ENCODE peak calls at places on chromosomes 13 and 19, in six cellular contexts. M is uterus, A is SK-N-SH, U is GM23248, S is heart right ventricle, I is heart left ventricle. Y is an unnamed sample.

GRCh38 chr13:28746289-28746612 is 27.5 kb upstream of the SLC46A3 start:
- DNase-seq in I (no peak), S (no peak), A (no peak), U (no peak), M (no peak), Y (no peak)

GRCh38 chr19:48090281-48090802 is 20.3 kb downstream of the PLA2G4C start:
- DNase-seq in A (no peak), M (no peak), U (peak; percentile 16), S (no peak), I (no peak), Y (peak; percentile 65)

GRCh38 chr13:37642201-37642600 is 43.6 kb upstream of the POSTN start:
- DNase-seq in M (no peak), U (no peak), I (no peak), S (no peak), A (no peak), Y (no peak)

GRCh38 chr13:27403252-27403678 is 21.2 kb upstream of the GTF3A start:
- DNase-seq in U (peak; percentile 79), M (no peak), I (no peak), S (no peak), A (no peak), Y (no peak)

GRCh38 chr19:3263866-3264265 is 39.4 kb downstream of the CELF5 start:
- DNase-seq in U (no peak), I (no peak), A (no peak), M (no peak), S (no peak), Y (no peak)

GRCh38 chr13:110820311-110820710 is 94.6 kb downstream of the ANKRD10 start:
- DNase-seq in I (no peak), A (no peak), U (no peak), S (no peak), M (no peak), Y (no peak)

GRCh38 chr13:34899888-34900287 is 42.2 kb upstream of the NBEA start:
- DNase-seq in S (no peak), U (no peak), I (no peak), M (no peak), A (no peak), Y (no peak)

GRCh38 chr13:77737583-77738200 is 40.2 kb downstream of the SLAIN1 start:
- DNase-seq in S (no peak), U (no peak), I (no peak), A (no peak), M (no peak), Y (peak; percentile 11)

GRCh38 chr13:112469071-112469745 is 93.1 kb downstream of the SPACA7 start:
- DNase-seq in M (no peak), U (no peak), A (no peak), I (no peak), S (no peak), Y (no peak)

GRCh38 chr13:109412232-109412935 is 374.0 kb downstream of the IRS2 start:
- DNase-seq in S (peak; percentile 57), I (peak; percentile 75), M (peak; percentile 23), U (peak; percentile 31), A (peak; percentile 76), Y (peak; percentile 49)

GRCh38 chr13:76620036-76620435 is 266.2 kb downstream of the KCTD12 start:
- DNase-seq in S (no peak), I (no peak), U (no peak), M (no peak), A (no peak), Y (no peak)

GRCh38 chr19:32456406-32456805 is 50.8 kb downstream of the DPY19L3 start:
- DNase-seq in M (no peak), A (no peak), S (no peak), I (no peak), U (no peak), Y (no peak)

GRCh38 chr13:38350114-38350617 is 515 bp downstream of the UFM1 start:
- DNase-seq in A (peak; percentile 41), M (peak; percentile 54), S (peak; percentile 46), I (peak; percentile 72), U (peak; percentile 80), Y (peak; percentile 70)

DNA sequence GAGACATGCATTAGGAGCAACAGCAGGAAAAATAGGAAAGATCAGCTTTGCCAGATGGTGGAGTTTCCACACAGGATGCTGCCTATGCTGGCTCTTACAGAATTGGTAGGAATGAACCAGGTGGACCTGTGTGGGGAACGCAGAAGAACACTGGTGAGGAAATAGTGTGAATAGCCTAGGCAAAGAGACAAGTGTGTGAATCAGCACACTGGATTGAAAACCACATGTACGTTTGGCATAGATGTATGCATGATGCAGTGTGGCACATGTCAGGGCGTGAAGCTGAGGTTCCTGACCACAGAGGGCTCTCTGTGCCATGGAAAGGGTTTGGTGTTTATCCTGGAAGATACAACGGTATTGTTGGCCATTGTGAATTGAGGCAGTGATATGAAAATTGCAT is 156.5 kb upstream of the SLC10A2 start:
- DNase-seq in U (no peak), S (no peak), A (no peak), I (no peak), M (no peak), Y (no peak)
- H3K27ac ChIP-seq in U (no peak overlapping the region), S (no peak overlapping the region), A (no peak overlapping the region), I (no peak overlapping the region), M (no peak overlapping the region), Y (no peak overlapping the region)

GRCh38 chr19:12884926-12885748 is 1.9 kb downstream of the KLF1 start:
- DNase-seq in I (peak; percentile 64), A (peak; percentile 86), M (no peak), U (peak; percentile 75), S (peak; percentile 71), Y (peak; percentile 93)

GRCh38 chr19:12884202-12884601 is 2.8 kb downstream of the KLF1 start:
- DNase-seq in A (no peak), U (no peak), I (no peak), M (no peak), S (no peak), Y (no peak)

GRCh38 chr19:12885749-12886706 is 973 bp downstream of the KLF1 start:
- DNase-seq in I (no peak), U (no peak), A (peak; percentile 62), M (no peak), S (no peak), Y (no peak)

GRCh38 chr19:12884627-12884925 is 2.4 kb downstream of the KLF1 start:
- DNase-seq in I (no peak), A (no peak), M (no peak), U (no peak), S (no peak), Y (no peak)

GRCh38 chr19:12886943-12887747 is at the start of gene KLF1:
- DNase-seq in M (no peak), A (no peak), I (no peak), U (no peak), S (no peak), Y (no peak)
- H3K4me1 ChIP-seq in M (peaks cover 15% of the 10 kb centered on the region), A (peaks cover 5% of the 10 kb centered on the region), I (peaks cover 21% of the 10 kb centered on the region), U (peaks cover 3% of the 10 kb centered on the region), S (peaks cover 22% of the 10 kb centered on the region), Y (no peaks in the 10 kb centered on the region)

GRCh38 chr19:49107625-49108459 is 6.3 kb upstream of the LIN7B start:
- DNase-seq in I (no peak), M (no peak), A (no peak), U (no peak), S (no peak), Y (no peak)
- H3K36me3 ChIP-seq in I (peaks cover 68% of the 10 kb centered on the region), M (no peaks in the 10 kb centered on the region), A (peaks cover 64% of the 10 kb centered on the region), U (peaks cover 28% of the 10 kb centered on the region), S (peaks cover 68% of the 10 kb centered on the region), Y (peaks cover 12% of the 10 kb centered on the region)

GRCh38 chr19:46913852-46914430 is 53.1 kb downstream of the ARHGAP35 start:
- DNase-seq in U (peak; percentile 69), A (no peak), I (no peak), S (no peak), M (no peak), Y (peak; percentile 27)
- H3K27ac ChIP-seq in U (peak overlapping the region; percentile 74), A (peak overlapping the region; percentile 75), I (peak overlapping the region; percentile 71), S (peak overlapping the region; percentile 65), M (no peak overlapping the region), Y (no peak overlapping the region)

GRCh38 chr13:30423891-30424290 is 1.6 kb downstream of the UBE2L5 start:
- DNase-seq in U (no peak), S (no peak), A (no peak), I (no peak), M (no peak), Y (no peak)
- H3K4me1 ChIP-seq in U (peaks cover 11% of the 10 kb centered on the region), S (peaks cover 4% of the 10 kb centered on the region), A (peaks cover 11% of the 10 kb centered on the region), I (peaks cover 12% of the 10 kb centered on the region), M (no peaks in the 10 kb centered on the region), Y (no peaks in the 10 kb centered on the region)

DNA sequence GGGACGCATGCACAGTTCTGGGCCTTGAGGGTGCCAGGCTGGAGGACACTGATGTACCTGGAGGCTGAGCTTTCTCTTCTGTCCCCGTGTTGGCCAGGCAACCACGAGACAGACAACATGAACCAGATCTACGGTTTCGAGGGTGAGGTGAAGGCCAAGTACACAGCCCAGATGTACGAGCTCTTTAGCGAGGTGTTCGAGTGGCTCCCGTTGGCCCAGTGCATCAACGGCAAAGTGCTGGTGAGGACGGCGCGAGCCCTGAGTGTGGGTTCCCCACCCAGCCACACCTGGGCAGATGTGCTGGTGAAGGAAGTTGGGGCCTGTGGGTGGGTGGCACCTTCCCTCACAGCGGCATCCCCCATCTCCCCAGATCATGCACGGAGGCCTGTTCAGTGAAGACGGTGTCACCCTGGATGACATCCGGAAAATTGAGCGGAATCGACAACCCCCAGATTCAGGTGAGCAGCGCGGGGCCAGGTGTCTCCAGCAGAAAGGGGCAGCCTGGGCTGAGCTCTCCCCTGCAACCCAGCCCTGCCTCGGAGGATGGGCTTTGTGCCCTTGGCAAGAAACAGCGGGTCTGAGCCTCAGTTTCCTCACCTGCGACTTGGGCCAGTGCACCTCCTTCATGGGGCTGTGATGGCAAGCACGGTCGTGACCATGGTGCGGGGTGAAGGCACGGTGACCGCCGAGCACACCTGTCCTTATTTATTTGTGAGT is 26.2 kb downstream of the CCDC8 start:
- DNase-seq in I (no peak), S (no peak), A (no peak), U (no peak), M (no peak), Y (no peak)
- H3K36me3 ChIP-seq in I (peaks cover 88% of the 10 kb centered on the region), S (peaks cover 94% of the 10 kb centered on the region), A (peaks cover 64% of the 10 kb centered on the region), U (peaks cover 26% of the 10 kb centered on the region), M (no peaks in the 10 kb centered on the region), Y (peaks cover 20% of the 10 kb centered on the region)